ENCODE peak calls at places on chromosomes 4 and X, in five cellular contexts. L is IMR-90, T is Peyer's patch, E is endothelial cell of umbilical vein, W is ovary. J is an unnamed sample.

GRCh38 chr4:1550122-1551070 is 133.7 kb downstream of the FAM53A start:
- DNase-seq in T (no peak), E (no peak), L (no peak), W (no peak), J (no peak)

GRCh38 chr4:8207314-8207713 is 8.2 kb downstream of the SH3TC1 start:
- DNase-seq in L (no peak), E (no peak), T (no peak), W (no peak), J (no peak)

GRCh38 chrX:86133761-86134160 is 14.5 kb upstream of the DACH2 start:
- DNase-seq in L (peak; percentile 34), W (no peak), T (no peak), E (peak; percentile 4), J (no peak)

GRCh38 chr4:173835863-173836262 is 305.8 kb upstream of the HAND2 start:
- DNase-seq in E (no peak), L (peak; percentile 80), W (no peak), T (no peak), J (no peak)

GRCh38 chr4:58191086-58191485 is 1080.9 kb upstream of the IGFBP7 start:
- DNase-seq in W (no peak), E (no peak), L (no peak), T (no peak), J (no peak)

GRCh38 chr4:112127736-112128322 is 17.4 kb upstream of the FAM241A start:
- DNase-seq in T (no peak), W (no peak), L (peak; percentile 55), E (peak; percentile 39), J (no peak)

GRCh38 chr4:117893207-117893606 is 141.1 kb upstream of the NDST3 start:
- DNase-seq in W (no peak), T (no peak), E (no peak), L (no peak), J (no peak)

GRCh38 chrX:116409224-116409623 is 27.2 kb upstream of the SLC6A14 start:
- DNase-seq in W (no peak), L (no peak), E (no peak), T (no peak), J (no peak)

GRCh38 chrX:40806511-40807220 is 71.3 kb upstream of the MED14 start:
- DNase-seq in T (no peak), L (no peak), W (no peak), E (no peak), J (no peak)

GRCh38 chrX:67612231-67612630 is 68.4 kb downstream of the AR start:
- DNase-seq in E (peak; percentile 73), T (no peak), L (peak; percentile 32), W (no peak), J (no peak)

GRCh38 chrX:147376601-147377387 is 534.9 kb upstream of the FMR1 start:
- DNase-seq in T (no peak), L (no peak), E (no peak), W (no peak), J (no peak)

GRCh38 chr4:108168672-108169562 is at the start of gene LEF1:
- DNase-seq in L (peak; percentile 11), W (peak; percentile 57), T (peak; percentile 52), E (peak; percentile 40), J (no peak)

GRCh38 chr4:84750956-84751275 is 168.0 kb downstream of the CDS1 start:
- DNase-seq in W (no peak), E (no peak), T (no peak), L (no peak), J (no peak)

GRCh38 chr4:159764343-159764952 is 661.6 kb downstream of the RAPGEF2 start:
- DNase-seq in E (peak; percentile 68), T (no peak), L (no peak), W (no peak), J (no peak)

GRCh38 chr4:6191448-6192130 is 8.8 kb downstream of the JAKMIP1 start:
- DNase-seq in W (no peak), E (no peak), L (no peak), T (no peak), J (no peak)

GRCh38 chr4:76377922-76378321 is 43.0 kb downstream of the CCDC158 start:
- DNase-seq in E (peak; percentile 38), L (peak; percentile 61), T (peak; percentile 80), W (no peak), J (no peak)

GRCh38 chrX:40081679-40082068 is 16.1 kb downstream of the BCOR start:
- DNase-seq in W (no peak), L (no peak), E (no peak), T (no peak), J (no peak)

GRCh38 chrX:19388064-19388679 is 44.4 kb downstream of the PDHA1 start:
- DNase-seq in E (no peak), T (no peak), L (no peak), W (no peak), J (peak; percentile 37)

GRCh38 chrX:150512426-150512825 is 56.0 kb upstream of the MTM1 start:
- DNase-seq in L (no peak), T (no peak), E (no peak), W (no peak), J (peak; percentile 68)

GRCh38 chr4:141870152-141870551 is 233.8 kb downstream of the IL15 start:
- DNase-seq in W (no peak), T (no peak), E (no peak), L (no peak), J (no peak)

GRCh38 chrX:39854772-39855747 is 242.7 kb downstream of the BCOR start:
- DNase-seq in L (no peak), T (peak; percentile 75), E (no peak), W (no peak), J (no peak)

GRCh38 chrX:152929898-152930297 is 32.0 kb downstream of the ZNF185 start:
- DNase-seq in W (no peak), T (no peak), L (no peak), E (no peak), J (no peak)

GRCh38 chr4:52244773-52245360 is 193.8 kb downstream of the SPATA18 start:
- DNase-seq in L (no peak), W (no peak), T (no peak), E (no peak), J (no peak)

GRCh38 chrX:82764521-82764920 is 743.6 kb upstream of the POU3F4 start:
- DNase-seq in T (no peak), W (no peak), L (no peak), E (no peak), J (no peak)

GRCh38 chr4:54066718-54067129 is 2.3 kb upstream of the CHIC2 start:
- DNase-seq in L (no peak), W (no peak), T (no peak), E (peak; percentile 82), J (no peak)

GRCh38 chr4:71200944-71201533 is 137.8 kb upstream of the SLC4A4 start:
- DNase-seq in T (no peak), L (no peak), E (no peak), W (no peak), J (no peak)

GRCh38 chr4:177292171-177292570 is 17.5 kb upstream of the NEIL3 start:
- DNase-seq in L (no peak), E (no peak), W (no peak), T (no peak), J (no peak)

GRCh38 chr4:54281060-54281781 is 52.1 kb downstream of the PDGFRA start:
- DNase-seq in T (peak; percentile 63), L (peak; percentile 93), E (peak; percentile 98), W (peak; percentile 75), J (peak; percentile 94)

GRCh38 chrX:72123471-72124185 is 8.1 kb downstream of the RTL5 start:
- DNase-seq in L (peak; percentile 5), E (peak; percentile 52), W (no peak), T (peak; percentile 47), J (peak; percentile 88)

GRCh38 chrX:29487714-29488113 is 727.6 kb upstream of the MAGEB2 start:
- DNase-seq in W (no peak), T (no peak), E (no peak), L (no peak), J (no peak)

GRCh38 chr4:95510145-95510544 is 38.6 kb downstream of the UNC5C start:
- DNase-seq in E (peak; percentile 52), T (no peak), L (peak; percentile 13), W (no peak), J (no peak)
- TF ChIP-seq CTCF in E (peak; percentile 45), T (peak; percentile 26), L (peak; percentile 50), W (peak; percentile 48), J (no peak)

DNA sequence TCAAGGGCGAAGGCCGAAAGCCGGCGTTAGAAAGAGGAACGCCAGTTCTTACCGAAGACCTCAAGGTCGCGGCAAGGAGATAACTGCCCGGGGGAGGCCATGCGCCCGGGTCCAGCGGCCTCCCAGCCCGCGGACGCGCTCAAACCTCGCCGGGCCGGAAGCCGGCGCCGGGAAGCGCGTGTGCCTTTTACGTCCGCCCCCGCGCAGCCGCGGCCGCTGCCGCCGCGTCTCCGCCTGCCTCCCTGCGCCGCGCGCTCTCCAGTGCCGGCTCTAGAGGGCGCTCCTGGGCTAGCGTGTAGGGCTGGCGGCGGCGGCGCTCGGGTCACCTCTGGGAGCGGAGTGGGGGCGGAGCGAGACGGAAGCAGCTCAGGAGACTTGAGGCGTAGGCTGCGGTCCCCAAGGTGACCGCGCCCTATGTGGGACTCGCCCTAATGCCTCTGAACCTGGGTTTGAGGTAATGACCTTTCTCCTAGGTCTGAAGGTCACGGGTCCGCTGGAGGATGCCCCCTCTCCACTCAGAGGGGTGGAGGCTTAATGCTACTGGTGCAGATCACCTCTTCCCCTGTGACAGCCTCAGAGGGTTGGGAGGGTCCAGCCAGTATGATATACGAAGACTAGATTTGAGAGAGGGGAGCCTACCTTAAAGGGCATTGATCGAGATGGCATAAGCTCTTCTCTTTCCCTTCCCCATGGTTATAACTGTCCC is 839 bp downstream of the SLC25A5 start:
- DNase-seq in W (peak; percentile 91), T (peak; percentile 95), L (peak; percentile 71), E (peak; percentile 81), J (peak; percentile 78)
- TF ChIP-seq POLR2A in W (no peak), T (peak; percentile 27), L (peak; percentile 14), E (no peak), J (no peak)

DNA sequence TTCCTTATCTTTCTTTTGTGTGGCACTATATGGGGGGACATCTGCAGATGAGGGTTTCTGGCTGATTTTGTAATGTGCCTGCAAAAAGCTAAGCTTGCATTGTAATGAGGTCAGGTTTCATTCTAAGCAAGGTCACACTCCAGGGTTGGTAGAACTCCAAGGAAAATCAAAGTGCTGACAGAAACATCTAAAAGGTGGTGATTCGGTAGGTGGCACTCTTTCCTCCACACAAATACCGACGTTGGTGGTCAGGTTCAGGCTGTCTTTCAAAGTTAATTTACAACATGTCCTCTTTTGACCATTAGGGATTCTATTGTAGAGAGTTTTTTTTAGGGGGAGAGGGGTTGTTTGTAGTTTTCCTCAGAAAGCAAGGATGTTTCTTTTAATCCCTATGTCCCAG is 434.4 kb downstream of the PPARGC1A start:
- DNase-seq in E (no peak), W (no peak), T (no peak), L (no peak), J (no peak)
- TF ChIP-seq CTCF in E (no peak), W (no peak), T (peak; percentile 29), L (no peak), J (no peak)

DNA sequence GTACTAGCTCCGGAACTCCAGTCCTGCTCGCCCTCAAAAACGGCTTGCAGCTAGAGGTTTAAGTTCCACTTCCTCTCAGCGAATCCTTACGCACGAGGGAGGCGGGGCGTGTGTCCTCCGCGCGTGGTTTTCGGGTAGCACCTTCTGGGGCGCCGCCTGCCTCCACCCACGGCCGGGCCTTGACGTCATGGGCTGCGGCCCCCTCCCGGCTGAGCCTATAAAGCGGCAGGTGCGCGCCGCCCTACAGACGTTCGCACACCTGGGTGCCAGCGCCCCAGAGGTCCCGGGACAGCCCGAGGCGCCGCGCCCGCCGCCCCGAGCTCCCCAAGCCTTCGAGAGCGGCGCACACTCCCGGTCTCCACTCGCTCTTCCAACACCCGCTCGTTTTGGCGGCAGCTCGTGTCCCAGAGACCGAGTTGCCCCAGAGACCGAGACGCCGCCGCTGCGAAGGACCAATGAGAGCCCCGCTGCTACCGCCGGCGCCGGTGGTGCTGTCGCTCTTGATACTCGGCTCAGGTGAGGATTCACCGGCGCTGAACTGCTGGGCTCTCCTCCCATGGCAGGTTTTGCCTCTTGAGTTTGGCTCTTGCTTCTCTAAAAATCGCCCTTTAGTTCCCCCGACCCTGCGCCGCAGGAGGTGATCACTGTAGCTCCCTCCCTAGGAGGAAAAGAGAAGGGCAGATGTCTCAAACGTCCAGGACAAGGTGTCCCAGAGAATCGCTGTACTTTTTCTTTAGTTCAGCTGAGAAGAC is at the start of gene AREG:
- DNase-seq in L (peak; percentile 41), W (peak; percentile 80), T (peak; percentile 98), E (peak; percentile 70), J (peak; percentile 79)
- TF ChIP-seq POLR2A in L (no peak), W (no peak), T (peak; percentile 92), E (no peak), J (no peak)